ENCODE peak calls at places on chromosome 10, in ten cellular contexts. C is lung microvascular endothelial cell, I is T-cell, D is C1 segment of cervical spinal cord, L is SK-N-SH, A is GM04503, G is cardiac muscle cell, V is memory B cell, E is RWPE2, F is foreskin keratinocyte. U is an unnamed sample.

GRCh38 chr10:124004372-124004928 is 88.9 kb downstream of the CHST15 start:
- DNase-seq in V (no peak), F (no peak), I (no peak), E (peak), D (no peak), A (no peak), C (no peak), G (no peak), L (peak), U (peak)

GRCh38 chr10:42149722-42150427 is 488.5 kb downstream of the ZNF33B start:
- DNase-seq in A (no peak), I (no peak), D (no peak), E (peak), C (no peak), L (peak), G (no peak), F (no peak), V (no peak), U (peak)

GRCh38 chr10:132942101-132942739 is at the start of gene CFAP46:
- DNase-seq in I (no peak), L (peak), C (peak), F (peak), E (peak), V (no peak), D (no peak), G (peak), A (no peak), U (peak)

GRCh38 chr10:73163096-73163495 is 4.7 kb downstream of the ECD start:
- DNase-seq in D (no peak), L (no peak), E (no peak), C (no peak), A (no peak), G (no peak), V (no peak), F (no peak), I (no peak), U (no peak)

GRCh38 chr10:119159332-119159731 is 6.2 kb downstream of the SFXN4 start:
- DNase-seq in C (no peak), G (no peak), E (no peak), A (no peak), L (no peak), V (no peak), F (no peak), I (no peak), D (no peak), U (no peak)

GRCh38 chr10:14665304-14665703 is 109.4 kb downstream of the FAM107B start:
- DNase-seq in C (peak), E (no peak), L (no peak), V (no peak), D (no peak), A (no peak), F (peak), I (no peak), G (no peak), U (no peak)

GRCh38 chr10:119495061-119495505 is 47.4 kb downstream of the RGS10 start:
- DNase-seq in I (no peak), V (no peak), F (no peak), E (no peak), G (no peak), C (no peak), D (no peak), L (no peak), A (no peak), U (no peak)

GRCh38 chr10:24721254-24722106 is 2.2 kb downstream of the ARHGAP21 start:
- DNase-seq in V (no peak), C (peak), I (no peak), L (peak), G (peak), E (no peak), A (no peak), F (no peak), D (no peak), U (peak)

GRCh38 chr10:126465771-126466170 is 77.5 kb upstream of the ADAM12 start:
- DNase-seq in A (no peak), L (no peak), G (no peak), D (no peak), C (no peak), F (no peak), V (no peak), I (no peak), E (no peak), U (no peak)

U was measured in H7.